ENCODE peak calls at places on chromosome 4, in seven cellular contexts. R is H1, C is neuronal stem cell, K is H9, X is mesendoderm, D is mesenchymal stem cell, O is trophoblast cell. W is an unnamed sample.

GRCh38 chr4:88159137-88159725 is 792 bp upstream of the ABCG2 start:
- DNase-seq in R (no peak), C (no peak), K (peak; percentile 84), X (peak; percentile 83), D (no peak), O (peak; percentile 67), W (no peak)

GRCh38 chr4:140186651-140187315 is 32.8 kb upstream of the MAML3 start:
- DNase-seq in R (no peak), C (no peak), K (no peak), X (no peak), D (peak; percentile 54), O (peak; percentile 75), W (peak; percentile 67)

GRCh38 chr4:123043793-123044425 is 121.5 kb upstream of the NUDT6 start:
- DNase-seq in R (no peak), C (no peak), K (no peak), X (no peak), D (no peak), O (no peak), W (no peak)

GRCh38 chr4:8618421-8618820 is 25.9 kb downstream of the CPZ start:
- DNase-seq in R (no peak), C (no peak), K (no peak), X (no peak), D (no peak), O (no peak), W (no peak)

GRCh38 chr4:106495498-106495897 is 126.9 kb upstream of the GIMD1 start:
- DNase-seq in R (no peak), C (no peak), K (no peak), X (no peak), D (no peak), O (no peak), W (no peak)

GRCh38 chr4:109419679-109420078 is 13.9 kb upstream of the SEC24B start:
- DNase-seq in R (no peak), C (peak; percentile 14), K (no peak), X (peak; percentile 95), D (no peak), O (no peak), W (no peak)

GRCh38 chr4:26985836-26986235 is 125.2 kb downstream of the STIM2 start:
- DNase-seq in R (no peak), C (no peak), K (no peak), X (no peak), D (no peak), O (no peak), W (no peak)

GRCh38 chr4:159655547-159655946 is 552.7 kb downstream of the RAPGEF2 start:
- DNase-seq in R (no peak), C (no peak), K (no peak), X (no peak), D (peak; percentile 46), O (peak; percentile 65), W (no peak)

GRCh38 chr4:120080533-120080932 is 13.9 kb upstream of the MAD2L1 start:
- DNase-seq in R (no peak), C (no peak), K (no peak), X (no peak), D (no peak), O (no peak), W (no peak)

GRCh38 chr4:187209921-187210613 is 486.4 kb upstream of the FAT1 start:
- DNase-seq in R (no peak), C (no peak), K (no peak), X (no peak), D (peak; percentile 92), O (no peak), W (peak; percentile 88)

GRCh38 chr4:112523008-112523440 is 7.0 kb upstream of the NEUROG2 start:
- DNase-seq in R (peak; percentile 82), C (peak; percentile 59), K (peak; percentile 85), X (peak; percentile 82), D (peak; percentile 33), O (peak; percentile 51), W (peak; percentile 66)

GRCh38 chr4:107913283-107913899 is 18.0 kb upstream of the CYP2U1 start:
- DNase-seq in R (no peak), C (peak; percentile 66), K (no peak), X (peak; percentile 77), D (peak; percentile 73), O (peak; percentile 95), W (peak; percentile 76)

GRCh38 chr4:137641554-137641953 is 109.3 kb upstream of the PCDH18 start:
- DNase-seq in R (no peak), C (no peak), K (no peak), X (no peak), D (no peak), O (no peak), W (no peak)

GRCh38 chr4:825063-825968 is 613 bp downstream of the CPLX1 start:
- DNase-seq in R (peak; percentile 69), C (peak; percentile 48), K (no peak), X (no peak), D (peak; percentile 13), O (peak; percentile 4), W (no peak)

GRCh38 chr4:101515566-101515965 is 168.2 kb upstream of the PPP3CA start:
- DNase-seq in R (no peak), C (no peak), K (no peak), X (no peak), D (no peak), O (no peak), W (no peak)

GRCh38 chr4:101515099-101515498 is 167.8 kb upstream of the PPP3CA start:
- DNase-seq in R (no peak), C (no peak), K (no peak), X (no peak), D (no peak), O (no peak), W (no peak)
- H3K18ac ChIP-seq in R (no peak overlapping the region), C (no peak overlapping the region), K (no peak overlapping the region), X (no peak overlapping the region), D (no peak overlapping the region), O (no peak overlapping the region), W (no peak overlapping the region)

GRCh38 chr4:55037728-55038127 is 87.7 kb downstream of the KDR start:
- DNase-seq in R (no peak), C (no peak), K (no peak), X (no peak), D (no peak), O (no peak), W (no peak)
- H3K18ac ChIP-seq in R (no peak overlapping the region), C (no peak overlapping the region), K (no peak overlapping the region), X (no peak overlapping the region), D (no peak overlapping the region), O (no peak overlapping the region), W (no peak overlapping the region)

GRCh38 chr4:103591839-103592238 is 127.9 kb downstream of the TACR3 start:
- DNase-seq in R (no peak), C (no peak), K (no peak), X (no peak), D (no peak), O (no peak), W (no peak)
- H3K18ac ChIP-seq in R (no peak overlapping the region), C (no peak overlapping the region), K (no peak overlapping the region), X (no peak overlapping the region), D (no peak overlapping the region), O (no peak overlapping the region), W (no peak overlapping the region)

GRCh38 chr4:6064383-6064782 is 46.2 kb upstream of the C4orf50 start:
- DNase-seq in R (no peak), C (no peak), K (no peak), X (no peak), D (no peak), O (no peak), W (no peak)
- H3K18ac ChIP-seq in R (no peak overlapping the region), C (no peak overlapping the region), K (no peak overlapping the region), X (no peak overlapping the region), D (no peak overlapping the region), O (no peak overlapping the region), W (no peak overlapping the region)

GRCh38 chr4:41815478-41815877 is 67.0 kb upstream of the PHOX2B start:
- DNase-seq in R (no peak), C (no peak), K (no peak), X (no peak), D (no peak), O (peak; percentile 6), W (no peak)

GRCh38 chr4:41820473-41820872 is 71.9 kb upstream of the PHOX2B start:
- DNase-seq in R (no peak), C (no peak), K (no peak), X (no peak), D (no peak), O (no peak), W (no peak)

GRCh38 chr4:41819621-41820020 is 71.1 kb upstream of the PHOX2B start:
- DNase-seq in R (no peak), C (no peak), K (no peak), X (no peak), D (no peak), O (peak; percentile 86), W (no peak)

DNA sequence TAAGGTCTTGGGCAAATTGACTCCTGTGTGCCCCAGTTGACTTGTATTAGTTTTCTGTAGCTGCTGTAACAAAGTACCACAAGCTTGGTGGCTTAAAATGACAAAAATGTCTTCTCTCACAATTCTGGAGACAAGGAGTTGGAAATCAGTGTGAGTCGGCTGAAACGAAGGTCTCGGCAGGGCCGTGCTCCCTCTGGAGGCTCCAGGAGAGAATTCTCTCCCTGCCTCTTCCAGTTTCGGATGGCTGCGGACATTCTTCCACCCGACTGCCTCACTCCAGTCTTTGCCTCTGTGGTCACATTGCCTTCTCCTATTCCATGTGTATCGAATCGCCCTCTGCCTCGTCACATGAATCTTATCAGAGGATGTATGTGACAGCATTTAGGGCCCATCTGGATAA is 66.0 kb upstream of the PHOX2B start:
- DNase-seq in R (peak; percentile 58), C (no peak), K (peak; percentile 66), X (peak; percentile 70), D (peak; percentile 23), O (peak; percentile 22), W (peak; percentile 21)
- H3K18ac ChIP-seq in R (no peak overlapping the region), C (no peak overlapping the region), K (no peak overlapping the region), X (no peak overlapping the region), D (no peak overlapping the region), O (no peak overlapping the region), W (no peak overlapping the region)

GRCh38 chr4:4490041-4490440 is 51.8 kb downstream of the STX18 start:
- DNase-seq in R (no peak), C (no peak), K (no peak), X (no peak), D (peak; percentile 44), O (peak; percentile 50), W (peak; percentile 39)

GRCh38 chr4:4492161-4492847 is 49.5 kb downstream of the STX18 start:
- DNase-seq in R (no peak), C (no peak), K (no peak), X (no peak), D (peak; percentile 63), O (no peak), W (peak; percentile 77)

GRCh38 chr4:4490816-4491215 is 51.0 kb downstream of the STX18 start:
- DNase-seq in R (no peak), C (no peak), K (no peak), X (no peak), D (no peak), O (no peak), W (no peak)

GRCh38 chr4:4488405-4489404 is 53.1 kb downstream of the STX18 start:
- DNase-seq in R (peak; percentile 74), C (peak; percentile 57), K (peak; percentile 60), X (peak; percentile 80), D (peak; percentile 80), O (peak; percentile 90), W (peak; percentile 83)

DNA sequence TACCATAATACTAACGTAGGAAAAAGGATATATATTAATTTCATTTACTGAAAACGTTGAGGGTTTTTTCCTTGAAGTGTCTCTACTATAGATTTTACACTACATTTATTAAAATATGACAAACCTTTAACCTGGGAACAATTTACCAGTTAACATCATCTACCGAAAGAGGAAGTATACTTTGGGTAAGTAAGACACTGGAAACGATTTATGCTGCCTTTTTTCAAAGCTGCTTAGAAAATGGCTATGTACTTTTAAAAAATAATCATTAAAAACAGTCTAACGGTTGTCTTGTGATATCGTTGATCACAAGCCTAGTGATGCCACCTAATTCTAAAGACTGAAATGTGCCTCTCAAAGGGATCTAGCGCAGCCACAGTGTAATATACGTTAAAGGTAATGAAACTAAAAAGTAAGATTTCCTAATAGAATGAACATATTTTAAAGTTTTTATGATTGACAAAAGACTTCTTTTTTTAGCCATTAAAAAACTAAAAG is 50.4 kb downstream of the STX18 start:
- DNase-seq in R (no peak), C (no peak), K (no peak), X (no peak), D (no peak), O (no peak), W (no peak)
- H3K18ac ChIP-seq in R (no peak overlapping the region), C (no peak overlapping the region), K (no peak overlapping the region), X (no peak overlapping the region), D (no peak overlapping the region), O (no peak overlapping the region), W (no peak overlapping the region)